ENCODE peak calls at places on chromosomes 3 and 15, in four cellular contexts. V is GM20000, F is hepatocyte, L is left cardiac atrium. T is an unnamed sample.

GRCh38 chr3:160739079-160739478 is 17.0 kb upstream of the PPM1L start:
- DNase-seq in L (no peak), F (no peak), V (no peak), T (no peak)

GRCh38 chr3:132643366-132643765 is 16.2 kb downstream of the ACAD11 start:
- DNase-seq in L (no peak), F (no peak), V (no peak), T (no peak)

GRCh38 chr3:12884104-12884742 is 42.9 kb upstream of the RPL32 start:
- DNase-seq in F (no peak), L (no peak), V (no peak), T (no peak)

GRCh38 chr3:178629430-178630178 is 93.4 kb downstream of the KCNMB2 start:
- DNase-seq in V (no peak), F (no peak), L (no peak), T (no peak)

GRCh38 chr3:115877647-115877934 is 254.3 kb downstream of the GAP43 start:
- DNase-seq in F (no peak), V (no peak), L (no peak), T (no peak)

GRCh38 chr3:171459130-171459941 is 869 bp downstream of the TNIK start:
- DNase-seq in F (peak; percentile 41), L (peak; percentile 31), V (peak; percentile 27), T (peak; percentile 43)

GRCh38 chr3:29183346-29184087 is 97.4 kb upstream of the RBMS3 start:
- DNase-seq in V (no peak), F (no peak), L (no peak), T (no peak)

GRCh38 chr15:33168444-33168843 is 26.1 kb downstream of the FMN1 start:
- DNase-seq in L (no peak), V (no peak), F (no peak), T (no peak)

GRCh38 chr3:30683769-30684168 is 77.4 kb downstream of the TGFBR2 start:
- DNase-seq in L (no peak), V (no peak), F (no peak), T (no peak)

GRCh38 chr3:34229871-34230270 is 431.4 kb downstream of the PDCD6IP start:
- DNase-seq in V (no peak), L (no peak), F (peak; percentile 21), T (no peak)

GRCh38 chr15:39455502-39455991 is 125.3 kb upstream of the THBS1 start:
- DNase-seq in L (no peak), F (peak; percentile 65), V (no peak), T (peak; percentile 33)

GRCh38 chr15:58369261-58369699 is 62.5 kb upstream of the LIPC start:
- DNase-seq in L (no peak), F (no peak), V (peak; percentile 18), T (peak; percentile 8)

GRCh38 chr3:129278970-129279906 is 568 bp downstream of the HMCES start:
- DNase-seq in V (peak; percentile 56), F (peak; percentile 71), L (no peak), T (no peak)

GRCh38 chr3:25910997-25911396 is 121.1 kb downstream of the OXSM start:
- DNase-seq in V (peak; percentile 20), L (no peak), F (peak; percentile 24), T (peak; percentile 33)

GRCh38 chr3:38878650-38879049 is 62.6 kb upstream of the SCN10A start:
- DNase-seq in F (no peak), L (no peak), V (no peak), T (no peak)

GRCh38 chr15:66404122-66404521 is 17.4 kb downstream of the MAP2K1 start:
- DNase-seq in L (no peak), V (no peak), F (no peak), T (no peak)

GRCh38 chr15:23497710-23498111 is 50.7 kb upstream of the GOLGA6L2 start:
- DNase-seq in F (peak; percentile 39), V (no peak), L (no peak), T (peak; percentile 12)

GRCh38 chr3:155352900-155353490 is 59.5 kb upstream of the STRIT1 start:
- DNase-seq in F (peak; percentile 37), L (no peak), V (peak; percentile 12), T (no peak)

GRCh38 chr3:178367817-178368617 is 168.2 kb upstream of the KCNMB2 start:
- DNase-seq in V (no peak), L (no peak), F (no peak), T (no peak)

GRCh38 chr3:192022412-192022811 is 561.4 kb downstream of the PYDC2 start:
- DNase-seq in F (no peak), L (no peak), V (no peak), T (no peak)

GRCh38 chr15:60660290-60661051 is 181.5 kb upstream of the ICE2 start:
- DNase-seq in F (peak; percentile 33), V (peak; percentile 32), L (peak; percentile 42), T (no peak)

GRCh38 chr15:49215768-49216739 is 46.0 kb downstream of the GALK2 start:
- DNase-seq in V (peak; percentile 32), F (no peak), L (peak; percentile 37), T (peak; percentile 50)

GRCh38 chr3:55622733-55623132 is 135.6 kb upstream of the WNT5A start:
- DNase-seq in F (no peak), L (no peak), V (no peak), T (no peak)

GRCh38 chr3:108554233-108554632 is 35.0 kb downstream of the CIP2A start:
- DNase-seq in V (no peak), F (no peak), L (no peak), T (no peak)

GRCh38 chr15:71811752-71812735 is 1.7 kb downstream of the NR2E3 start:
- DNase-seq in V (no peak), F (no peak), L (no peak), T (no peak)

GRCh38 chr3:64238971-64239667 is 13.9 kb upstream of the PRICKLE2 start:
- DNase-seq in L (peak; percentile 84), V (no peak), F (peak; percentile 87), T (peak; percentile 40)

GRCh38 chr3:135366816-135367215 is 571.8 kb downstream of the EPHB1 start:
- DNase-seq in V (no peak), L (no peak), F (no peak), T (no peak)

GRCh38 chr3:133987136-133987535 is 42.6 kb downstream of the SLCO2A1 start:
- DNase-seq in L (no peak), V (no peak), F (no peak), T (no peak)

GRCh38 chr3:124260206-124260915 is 268.4 kb upstream of the ROPN1 start:
- DNase-seq in L (peak; percentile 66), F (no peak), V (no peak), T (no peak)

GRCh38 chr3:106860182-106860581 is 517.1 kb upstream of the CCDC54 start:
- DNase-seq in F (no peak), V (no peak), L (no peak), T (no peak)

GRCh38 chr15:60673918-60674558 is 195.1 kb upstream of the ICE2 start:
- DNase-seq in F (peak; percentile 83), L (peak; percentile 61), V (no peak), T (peak; percentile 52)

GRCh38 chr15:36978625-36979024 is 121.7 kb downstream of the MEIS2 start:
- DNase-seq in F (no peak), V (no peak), L (no peak), T (no peak)

GRCh38 chr3:140008693-140008980 is 73.7 kb downstream of the CLSTN2 start:
- DNase-seq in L (no peak), V (no peak), F (no peak), T (no peak)

GRCh38 chr15:91970142-91970541 is 116.6 kb downstream of the SLCO3A1 start:
- DNase-seq in V (no peak), L (peak; percentile 82), F (no peak), T (no peak)

GRCh38 chr15:69060041-69060481 is 45.6 kb downstream of the NOX5 start:
- DNase-seq in L (peak; percentile 68), F (no peak), V (no peak), T (peak; percentile 45)

GRCh38 chr3:152307829-152308474 is 39.2 kb downstream of the MBNL1 start:
- DNase-seq in F (peak; percentile 35), V (no peak), L (no peak), T (peak; percentile 28)

GRCh38 chr3:23966308-23966707 is 21.2 kb downstream of the NR1D2 start:
- DNase-seq in V (no peak), L (no peak), F (no peak), T (no peak)